ENCODE peak calls at places on chromosomes 16 and 17, in seven cellular contexts. One of them, this sample, is unnamed.

GRCh38 chr16:65212240-65212639 is 90.4 kb upstream of the CDH11 start:
- DNase-seq in fibroblast of pulmonary artery: no peak
- DNase-seq in lung: no peak
- DNase-seq in cardiac muscle cell: no peak
- DNase-seq in WTC11: no peak
- DNase-seq in thyroid gland: no peak
- DNase-seq in esophagus squamous epithelium: no peak
- DNase-seq in this sample: no peak

GRCh38 chr16:7691533-7691932 is 358.9 kb downstream of the RBFOX1 start:
- DNase-seq in fibroblast of pulmonary artery: no peak
- DNase-seq in lung: no peak
- DNase-seq in cardiac muscle cell: no peak
- DNase-seq in WTC11: no peak
- DNase-seq in thyroid gland: no peak
- DNase-seq in esophagus squamous epithelium: no peak
- DNase-seq in this sample: no peak

GRCh38 chr16:69711115-69711740 is 15.1 kb downstream of the NQO1 start:
- DNase-seq in fibroblast of pulmonary artery: peak
- DNase-seq in lung: peak
- DNase-seq in cardiac muscle cell: peak
- DNase-seq in WTC11: no peak
- DNase-seq in thyroid gland: peak
- DNase-seq in esophagus squamous epithelium: no peak
- DNase-seq in this sample: no peak

GRCh38 chr17:17391575-17392370 is 85.0 kb upstream of the MED9 start:
- DNase-seq in fibroblast of pulmonary artery: no peak
- DNase-seq in lung: no peak
- DNase-seq in cardiac muscle cell: no peak
- DNase-seq in WTC11: no peak
- DNase-seq in thyroid gland: no peak
- DNase-seq in esophagus squamous epithelium: no peak
- DNase-seq in this sample: no peak

GRCh38 chr17:40607641-40608040 is 40.0 kb downstream of the SMARCE1 start:
- DNase-seq in fibroblast of pulmonary artery: no peak
- DNase-seq in lung: peak
- DNase-seq in cardiac muscle cell: no peak
- DNase-seq in WTC11: no peak
- DNase-seq in thyroid gland: peak
- DNase-seq in esophagus squamous epithelium: no peak
- DNase-seq in this sample: no peak

GRCh38 chr16:77290451-77291110 is 91.4 kb downstream of the SYCE1L start:
- DNase-seq in fibroblast of pulmonary artery: peak
- DNase-seq in lung: no peak
- DNase-seq in cardiac muscle cell: peak
- DNase-seq in WTC11: no peak
- DNase-seq in thyroid gland: no peak
- DNase-seq in esophagus squamous epithelium: no peak
- DNase-seq in this sample: no peak

GRCh38 chr16:69443809-69444611 is 19.6 kb downstream of the CYB5B start:
- DNase-seq in fibroblast of pulmonary artery: peak
- DNase-seq in lung: no peak
- DNase-seq in cardiac muscle cell: peak
- DNase-seq in WTC11: no peak
- DNase-seq in thyroid gland: no peak
- DNase-seq in esophagus squamous epithelium: no peak
- DNase-seq in this sample: no peak

GRCh38 chr16:24686678-24687077 is 42.8 kb upstream of the TNRC6A start:
- DNase-seq in fibroblast of pulmonary artery: no peak
- DNase-seq in lung: no peak
- DNase-seq in cardiac muscle cell: no peak
- DNase-seq in WTC11: no peak
- DNase-seq in thyroid gland: no peak
- DNase-seq in esophagus squamous epithelium: no peak
- DNase-seq in this sample: no peak

GRCh38 chr16:20153444-20153843 is 79.8 kb upstream of the GPR139 start:
- DNase-seq in fibroblast of pulmonary artery: no peak
- DNase-seq in lung: no peak
- DNase-seq in cardiac muscle cell: no peak
- DNase-seq in WTC11: no peak
- DNase-seq in thyroid gland: no peak
- DNase-seq in esophagus squamous epithelium: no peak
- DNase-seq in this sample: no peak

GRCh38 chr16:11164482-11165270 is 91.3 kb downstream of the SOCS1 start:
- DNase-seq in fibroblast of pulmonary artery: no peak
- DNase-seq in lung: no peak
- DNase-seq in cardiac muscle cell: no peak
- DNase-seq in WTC11: no peak
- DNase-seq in thyroid gland: peak
- DNase-seq in esophagus squamous epithelium: no peak
- DNase-seq in this sample: no peak

GRCh38 chr17:27478901-27479531 is 22.8 kb downstream of the KSR1 start:
- DNase-seq in fibroblast of pulmonary artery: no peak
- DNase-seq in lung: no peak
- DNase-seq in cardiac muscle cell: no peak
- DNase-seq in WTC11: no peak
- DNase-seq in thyroid gland: no peak
- DNase-seq in esophagus squamous epithelium: no peak
- DNase-seq in this sample: no peak

GRCh38 chr17:39095309-39095686 is 56.1 kb downstream of the PLXDC1 start:
- DNase-seq in fibroblast of pulmonary artery: no peak
- DNase-seq in lung: no peak
- DNase-seq in cardiac muscle cell: peak
- DNase-seq in WTC11: no peak
- DNase-seq in thyroid gland: no peak
- DNase-seq in esophagus squamous epithelium: no peak
- DNase-seq in this sample: no peak

GRCh38 chr17:66076546-66077190 is 115.3 kb downstream of the CEP112 start:
- DNase-seq in fibroblast of pulmonary artery: no peak
- DNase-seq in lung: no peak
- DNase-seq in cardiac muscle cell: no peak
- DNase-seq in WTC11: no peak
- DNase-seq in thyroid gland: no peak
- DNase-seq in esophagus squamous epithelium: no peak
- DNase-seq in this sample: no peak

GRCh38 chr17:66073384-66073783 is 118.5 kb downstream of the CEP112 start:
- DNase-seq in fibroblast of pulmonary artery: no peak
- DNase-seq in lung: no peak
- DNase-seq in cardiac muscle cell: no peak
- DNase-seq in WTC11: no peak
- DNase-seq in thyroid gland: no peak
- DNase-seq in esophagus squamous epithelium: no peak
- DNase-seq in this sample: no peak
- TF ChIP-seq CTCF in fibroblast of pulmonary artery: no peak
- TF ChIP-seq CTCF in lung: no peak
- TF ChIP-seq CTCF in cardiac muscle cell: no peak
- TF ChIP-seq CTCF in WTC11: no peak
- TF ChIP-seq CTCF in thyroid gland: no peak
- TF ChIP-seq CTCF in esophagus squamous epithelium: no peak
- TF ChIP-seq CTCF in this sample: no peak

GRCh38 chr17:45971698-45972141 is 27.3 kb upstream of the STH start:
- DNase-seq in fibroblast of pulmonary artery: no peak
- DNase-seq in lung: no peak
- DNase-seq in cardiac muscle cell: no peak
- DNase-seq in WTC11: peak
- DNase-seq in thyroid gland: no peak
- DNase-seq in esophagus squamous epithelium: no peak
- DNase-seq in this sample: no peak
- TF ChIP-seq CTCF in fibroblast of pulmonary artery: no peak
- TF ChIP-seq CTCF in lung: no peak
- TF ChIP-seq CTCF in cardiac muscle cell: no peak
- TF ChIP-seq CTCF in WTC11: peak
- TF ChIP-seq CTCF in thyroid gland: no peak
- TF ChIP-seq CTCF in esophagus squamous epithelium: no peak
- TF ChIP-seq CTCF in this sample: no peak

GRCh38 chr17:74011963-74012362 is 191.5 kb upstream of the RPL38 start:
- DNase-seq in fibroblast of pulmonary artery: no peak
- DNase-seq in lung: no peak
- DNase-seq in cardiac muscle cell: no peak
- DNase-seq in WTC11: no peak
- DNase-seq in thyroid gland: no peak
- DNase-seq in esophagus squamous epithelium: no peak
- DNase-seq in this sample: no peak
- TF ChIP-seq CTCF in fibroblast of pulmonary artery: no peak
- TF ChIP-seq CTCF in lung: no peak
- TF ChIP-seq CTCF in cardiac muscle cell: no peak
- TF ChIP-seq CTCF in WTC11: no peak
- TF ChIP-seq CTCF in thyroid gland: no peak
- TF ChIP-seq CTCF in esophagus squamous epithelium: no peak
- TF ChIP-seq CTCF in this sample: no peak

DNA sequence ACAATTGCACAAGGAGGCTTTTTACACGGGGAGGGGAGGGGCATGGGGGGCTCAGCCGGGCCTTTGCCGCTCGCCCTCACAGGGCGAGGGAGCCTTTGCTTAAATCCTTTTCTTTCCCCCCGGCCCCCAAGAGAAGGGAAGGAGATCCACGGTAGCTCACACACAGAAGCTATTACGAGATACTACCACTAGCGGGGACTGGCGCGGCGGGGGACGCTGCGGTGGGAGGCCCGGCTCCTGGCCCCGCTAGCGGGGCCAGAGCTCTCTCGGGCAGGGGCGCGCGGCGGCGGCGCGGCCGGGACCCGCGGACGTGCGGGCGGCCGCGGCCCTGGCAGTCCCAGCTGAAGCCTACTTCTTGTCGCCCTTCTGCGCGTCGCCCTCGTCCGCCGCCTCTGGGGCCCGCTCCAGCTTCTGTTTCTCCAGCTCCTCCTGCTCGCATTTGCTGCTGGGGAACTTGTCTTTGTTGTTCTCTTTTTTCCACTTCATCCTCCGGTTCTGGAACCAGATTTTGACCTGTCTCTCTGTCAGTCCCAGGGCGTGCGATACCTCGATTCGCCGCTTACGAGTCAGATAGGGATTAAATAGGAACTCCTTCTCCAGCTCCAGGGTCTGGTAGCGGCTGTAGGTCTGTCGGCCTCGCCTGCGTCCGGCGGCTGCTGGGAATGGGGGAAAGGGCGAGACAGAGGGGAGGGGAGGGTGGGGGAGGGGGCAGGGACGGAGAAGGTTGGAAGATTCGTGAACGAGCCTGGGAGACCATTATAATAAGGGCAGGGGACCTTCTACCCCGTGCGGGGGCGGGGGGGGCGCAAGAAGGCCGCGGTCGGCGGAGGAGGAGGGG is 2.0 kb downstream of the HOXB8 start:
- DNase-seq in fibroblast of pulmonary artery: peak
- DNase-seq in lung: no peak
- DNase-seq in cardiac muscle cell: no peak
- DNase-seq in WTC11: no peak
- DNase-seq in thyroid gland: no peak
- DNase-seq in esophagus squamous epithelium: no peak
- DNase-seq in this sample: no peak
- TF ChIP-seq CTCF in fibroblast of pulmonary artery: peak
- TF ChIP-seq CTCF in lung: no peak
- TF ChIP-seq CTCF in cardiac muscle cell: peak
- TF ChIP-seq CTCF in WTC11: no peak
- TF ChIP-seq CTCF in thyroid gland: no peak
- TF ChIP-seq CTCF in esophagus squamous epithelium: no peak
- TF ChIP-seq CTCF in this sample: peak

GRCh38 chr17:74842599-74843351 is 16.9 kb downstream of the GRIN2C start:
- DNase-seq in fibroblast of pulmonary artery: peak
- DNase-seq in lung: peak
- DNase-seq in cardiac muscle cell: peak
- DNase-seq in WTC11: peak
- DNase-seq in thyroid gland: peak
- DNase-seq in esophagus squamous epithelium: no peak
- DNase-seq in this sample: peak
- TF ChIP-seq CTCF in fibroblast of pulmonary artery: peak
- TF ChIP-seq CTCF in lung: peak
- TF ChIP-seq CTCF in cardiac muscle cell: peak
- TF ChIP-seq CTCF in WTC11: no peak
- TF ChIP-seq CTCF in thyroid gland: peak
- TF ChIP-seq CTCF in esophagus squamous epithelium: no peak
- TF ChIP-seq CTCF in this sample: peak

This sample was measured in mesothelial cell of epicardium.